ENCODE peak calls at places on chromosomes 1 and 21, in four cellular contexts. G, U, Q and S are unnamed samples.

GRCh38 chr1:180839547-180839946 is 73.2 kb upstream of the KIAA1614 start:
- DNase-seq in G (no peak), U (no peak), Q (no peak), S (no peak)

GRCh38 chr1:167711797-167712196 is 10.0 kb upstream of the MPZL1 start:
- DNase-seq in G (no peak), U (peak; percentile 72), Q (no peak), S (no peak)

GRCh38 chr1:179589524-179589923 is 2.1 kb upstream of the TDRD5 start:
- DNase-seq in G (no peak), U (no peak), Q (no peak), S (no peak)

GRCh38 chr1:159421821-159422220 is 10.2 kb upstream of the OR10J4 start:
- DNase-seq in G (no peak), U (no peak), Q (no peak), S (no peak)

GRCh38 chr21:45982256-45982757 is 737 bp downstream of the COL6A1 start:
- DNase-seq in G (no peak), U (peak; percentile 30), Q (no peak), S (peak; percentile 39)

GRCh38 chr1:241615043-241615974 is 24.9 kb downstream of the CHML start:
- DNase-seq in G (no peak), U (no peak), Q (no peak), S (no peak)

GRCh38 chr1:203199002-203199401 is 12.5 kb upstream of the CHI3L1 start:
- DNase-seq in G (no peak), U (no peak), Q (no peak), S (no peak)

GRCh38 chr1:92577251-92577895 is 90.6 kb upstream of the GFI1 start:
- DNase-seq in G (no peak), U (no peak), Q (no peak), S (no peak)

GRCh38 chr1:95309031-95309459 is 75.0 kb downstream of the RWDD3 start:
- DNase-seq in G (peak; percentile 19), U (no peak), Q (no peak), S (no peak)

GRCh38 chr21:39721885-39722284 is 23.1 kb upstream of the IGSF5 start:
- DNase-seq in G (no peak), U (no peak), Q (no peak), S (no peak)

GRCh38 chr1:223081181-223081994 is 61.7 kb downstream of the TLR5 start:
- DNase-seq in G (peak; percentile 76), U (peak; percentile 56), Q (peak; percentile 45), S (peak; percentile 91)

DNA sequence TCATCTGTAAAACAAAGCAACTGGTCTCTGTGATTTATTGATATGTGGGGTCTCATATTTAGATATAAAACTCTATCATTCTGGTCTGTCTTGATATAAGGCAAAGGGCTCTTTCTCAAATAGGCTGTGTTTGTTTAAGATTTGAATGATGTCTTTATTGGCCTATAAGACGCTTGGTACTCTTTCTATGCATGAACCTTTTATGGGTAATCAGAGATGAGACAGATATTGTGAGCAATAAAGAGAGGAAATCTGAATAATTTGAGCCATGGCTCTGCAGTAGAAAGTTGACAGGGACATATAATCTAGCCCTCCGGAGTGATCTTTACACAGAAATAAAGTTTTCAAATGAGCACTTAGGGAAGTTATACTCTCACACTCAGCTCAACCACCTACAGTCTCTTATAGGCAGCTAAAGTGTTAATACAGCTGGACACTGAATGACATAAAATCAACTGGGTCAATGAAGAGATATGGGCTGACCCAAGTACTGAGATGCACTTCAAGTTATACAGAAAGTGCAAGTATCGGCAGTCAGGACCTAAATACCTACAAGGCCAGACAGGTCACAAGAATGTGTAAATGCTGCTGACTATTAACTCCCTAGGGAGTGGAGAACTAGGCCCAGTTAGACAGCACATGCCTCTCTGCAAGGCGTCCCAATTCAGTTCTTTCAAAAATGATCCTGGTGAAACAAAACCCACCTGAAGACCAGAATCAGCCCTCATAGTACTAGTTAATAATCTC is 111.0 kb downstream of the PTPN14 start:
- DNase-seq in G (no peak), U (no peak), Q (no peak), S (no peak)
- H3K27ac ChIP-seq in G (peak overlapping the region; percentile 53), U (no peak overlapping the region), Q (no peak overlapping the region), S (peak overlapping the region; percentile 91)

GRCh38 chr1:146012703-146013565 is 8.6 kb downstream of the HJV start:
- DNase-seq in G (peak; percentile 61), U (peak; percentile 55), Q (peak; percentile 31), S (no peak)
- H3K27ac ChIP-seq in G (no peak overlapping the region), U (no peak overlapping the region), Q (no peak overlapping the region), S (peak overlapping the region; percentile 26)

DNA sequence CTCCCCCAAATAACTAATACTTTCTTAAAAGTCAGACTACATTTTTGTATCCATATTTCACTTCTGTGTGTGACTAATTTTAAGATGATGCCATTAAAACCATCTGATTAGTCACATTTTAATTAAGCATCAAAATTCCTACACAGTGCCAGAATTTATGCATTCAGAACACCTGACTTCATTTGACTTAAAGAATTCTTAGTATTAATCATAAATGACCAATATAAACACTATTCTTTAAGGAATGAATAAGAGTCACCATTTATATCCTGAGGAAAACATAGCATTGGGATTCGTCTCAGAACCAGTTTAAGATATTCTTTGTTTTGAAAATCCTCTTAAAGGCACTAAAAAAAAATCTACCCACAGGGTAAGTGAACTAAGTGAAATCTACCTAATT is 37.0 kb downstream of the TM2D1 start:
- DNase-seq in G (no peak), U (no peak), Q (no peak), S (no peak)
- H3K27ac ChIP-seq in G (no peak overlapping the region), U (no peak overlapping the region), Q (no peak overlapping the region), S (no peak overlapping the region)

GRCh38 chr21:38256599-38257302 is at the start of gene KCNJ15:
- DNase-seq in G (no peak), U (no peak), Q (no peak), S (no peak)
- H3K27ac ChIP-seq in G (no peak within 1 kb of the TSS), U (no peak within 1 kb of the TSS), Q (no peak within 1 kb of the TSS), S (no peak within 1 kb of the TSS)